ENCODE peak calls at places on chromosomes 2 and 18, in nine cellular contexts. Z, H, Y, N, K, R, G, J and F are unnamed samples.

GRCh38 chr2:78020500-78020899 is 498.3 kb upstream of the LRRTM4 start:
- DNase-seq in Z (no peak), H (no peak), Y (no peak), N (no peak), K (no peak), R (no peak), G (no peak), J (no peak), F (no peak)

GRCh38 chr2:222916229-222917197 is 55.7 kb downstream of the ACSL3 start:
- DNase-seq in Z (no peak), H (no peak), Y (no peak), N (no peak), K (no peak), R (no peak), G (no peak), J (no peak), F (no peak)

GRCh38 chr2:240554767-240555493 is 2.9 kb downstream of the ANKMY1 start:
- DNase-seq in Z (no peak), H (no peak), Y (no peak), N (no peak), K (no peak), R (no peak), G (no peak), J (no peak), F (no peak)

GRCh38 chr2:238841542-238842181 is 6.2 kb upstream of the TWIST2 start:
- DNase-seq in Z (no peak), H (no peak), Y (no peak), N (no peak), K (no peak), R (no peak), G (no peak), J (no peak), F (no peak)

GRCh38 chr2:168336786-168337388 is 89.5 kb upstream of the STK39 start:
- DNase-seq in Z (no peak), H (peak), Y (no peak), N (peak), K (no peak), R (peak), G (no peak), J (peak), F (no peak)

GRCh38 chr18:70234667-70235459 is 29.4 kb upstream of the RTTN start:
- DNase-seq in Z (no peak), H (no peak), Y (no peak), N (no peak), K (no peak), R (no peak), G (no peak), J (peak), F (no peak)

GRCh38 chr2:147356157-147356556 is 488.7 kb upstream of the ACVR2A start:
- DNase-seq in Z (no peak), H (no peak), Y (no peak), N (no peak), K (no peak), R (no peak), G (no peak), J (no peak), F (no peak)

GRCh38 chr2:68040078-68040477 is 22.7 kb downstream of the C1D start:
- DNase-seq in Z (no peak), H (no peak), Y (no peak), N (no peak), K (no peak), R (no peak), G (no peak), J (peak), F (no peak)

GRCh38 chr18:49858309-49859005 is 45.1 kb upstream of the ACAA2 start:
- DNase-seq in Z (no peak), H (no peak), Y (peak), N (peak), K (peak), R (peak), G (peak), J (peak), F (peak)

GRCh38 chr2:189782221-189782671 is 1.9 kb downstream of the ORMDL1 start:
- DNase-seq in Z (no peak), H (no peak), Y (no peak), N (no peak), K (no peak), R (no peak), G (no peak), J (no peak), F (no peak)

GRCh38 chr2:232878855-232879617 is 9.0 kb downstream of the SNORC start:
- DNase-seq in Z (no peak), H (no peak), Y (no peak), N (no peak), K (peak), R (no peak), G (no peak), J (no peak), F (no peak)

GRCh38 chr18:67731853-67732252 is 215.3 kb upstream of the DSEL start:
- DNase-seq in Z (no peak), H (no peak), Y (no peak), N (no peak), K (no peak), R (no peak), G (no peak), J (peak), F (no peak)